ENCODE peak calls at places on chromosome 3, in five cellular contexts. N is PC-3, F is hepatocyte, H is GM12864, E is kidney. Q is an unnamed sample.

GRCh38 chr3:138833908-138834358 is 795 bp downstream of the PIK3CB start:
- DNase-seq in H (no peak), N (no peak), E (no peak), F (no peak), Q (no peak)

GRCh38 chr3:157220211-157220610 is 60.3 kb upstream of the CCNL1 start:
- DNase-seq in F (no peak), E (no peak), N (peak), H (no peak), Q (no peak)

GRCh38 chr3:64216706-64217105 is 8.6 kb downstream of the PRICKLE2 start:
- DNase-seq in F (peak), E (no peak), H (no peak), N (no peak), Q (no peak)

GRCh38 chr3:64342940-64343691 is 117.8 kb upstream of the PRICKLE2 start:
- DNase-seq in E (no peak), F (peak), N (peak), H (no peak), Q (no peak)

GRCh38 chr3:193842029-193842782 is 249.2 kb downstream of the OPA1 start:
- DNase-seq in E (no peak), H (peak), N (no peak), F (no peak), Q (no peak)

GRCh38 chr3:72375237-72376154 is 472.7 kb downstream of the SHQ1 start:
- DNase-seq in N (no peak), E (no peak), F (no peak), H (no peak), Q (no peak)

GRCh38 chr3:173552526-173552925 is 155.0 kb downstream of the NLGN1 start:
- DNase-seq in H (no peak), N (no peak), E (no peak), F (no peak), Q (no peak)

GRCh38 chr3:108345492-108346205 is 49.3 kb downstream of the HHLA2 start:
- DNase-seq in H (no peak), N (peak), E (no peak), F (no peak), Q (no peak)

GRCh38 chr3:177633671-177634207 is 436.5 kb upstream of the TBL1XR1 start:
- DNase-seq in F (no peak), H (no peak), N (peak), E (no peak), Q (no peak)

GRCh38 chr3:39065197-39065596 is 13.4 kb downstream of the WDR48 start:
- DNase-seq in F (peak), N (peak), E (no peak), H (no peak), Q (no peak)

GRCh38 chr3:58492385-58492970 is 582 bp downstream of the KCTD6 start:
- DNase-seq in H (no peak), F (no peak), N (peak), E (no peak), Q (no peak)

GRCh38 chr3:55491296-55491816 is 4.2 kb upstream of the WNT5A start:
- DNase-seq in N (peak), H (no peak), E (no peak), F (peak), Q (no peak)

GRCh38 chr3:107524214-107525100 is 1.7 kb downstream of the BBX start:
- DNase-seq in N (peak), F (peak), E (peak), H (no peak), Q (peak)

GRCh38 chr3:161296814-161297213 is 74.5 kb downstream of the SPTSSB start:
- DNase-seq in H (no peak), F (no peak), E (no peak), N (no peak), Q (no peak)

GRCh38 chr3:183391460-183391859 is 37.0 kb downstream of the MCF2L2 start:
- DNase-seq in E (no peak), F (no peak), N (no peak), H (no peak), Q (no peak)

GRCh38 chr3:139689122-139689521 is 11.3 kb upstream of the NMNAT3 start:
- DNase-seq in N (no peak), E (no peak), F (no peak), H (no peak), Q (no peak)

DNA sequence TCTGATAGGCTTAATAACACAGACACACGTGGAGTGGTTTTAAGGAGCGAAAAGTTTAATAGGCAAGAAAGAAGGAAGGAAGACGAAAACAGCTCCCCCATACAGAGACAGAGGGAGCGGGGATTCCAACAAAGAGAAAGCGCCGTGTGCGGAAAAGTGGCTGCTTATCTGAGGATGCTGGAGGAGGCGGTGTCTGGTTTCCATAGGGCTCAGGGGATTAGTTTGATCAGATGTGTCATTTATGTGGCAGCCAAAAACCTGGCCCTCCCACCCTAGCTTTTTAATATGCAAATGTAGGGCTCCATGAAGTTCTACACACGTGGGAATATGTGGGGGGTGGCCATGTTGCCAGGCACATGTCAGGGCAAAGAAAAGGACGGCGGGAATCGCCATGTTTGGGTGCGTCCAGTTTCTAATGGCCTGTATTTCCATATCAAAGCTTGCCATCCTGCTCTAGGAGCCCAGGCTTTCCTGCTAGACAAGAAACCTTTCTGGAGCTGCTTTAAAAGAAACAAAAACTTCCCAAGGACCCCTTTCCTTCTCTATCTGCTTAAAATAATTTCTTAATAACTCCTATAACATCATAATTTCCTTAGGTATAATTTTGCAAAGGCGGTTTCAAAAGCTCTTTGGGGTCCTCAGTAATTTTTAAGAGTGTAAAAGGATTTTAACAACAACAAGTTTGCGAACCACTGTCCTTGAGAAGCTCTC is 749 bp upstream of the ZNF589 start:
- DNase-seq in F (no peak), H (no peak), E (no peak), N (no peak), Q (no peak)
- H3K4me3 ChIP-seq in F (no peak), H (peak), E (peak), N (peak), Q (peak)

GRCh38 chr3:78497025-78497424 is 1270.8 kb downstream of the ROBO1 start:
- DNase-seq in H (no peak), N (no peak), F (no peak), E (no peak), Q (no peak)

GRCh38 chr3:78496458-78496857 is 1271.3 kb downstream of the ROBO1 start:
- DNase-seq in E (no peak), N (no peak), H (no peak), F (no peak), Q (no peak)

GRCh38 chr3:78494831-78495230 is 1273.0 kb downstream of the ROBO1 start:
- DNase-seq in F (no peak), E (no peak), N (no peak), H (no peak), Q (no peak)

GRCh38 chr3:78495326-78495725 is 1272.5 kb downstream of the ROBO1 start:
- DNase-seq in H (no peak), N (no peak), E (no peak), F (no peak), Q (no peak)

DNA sequence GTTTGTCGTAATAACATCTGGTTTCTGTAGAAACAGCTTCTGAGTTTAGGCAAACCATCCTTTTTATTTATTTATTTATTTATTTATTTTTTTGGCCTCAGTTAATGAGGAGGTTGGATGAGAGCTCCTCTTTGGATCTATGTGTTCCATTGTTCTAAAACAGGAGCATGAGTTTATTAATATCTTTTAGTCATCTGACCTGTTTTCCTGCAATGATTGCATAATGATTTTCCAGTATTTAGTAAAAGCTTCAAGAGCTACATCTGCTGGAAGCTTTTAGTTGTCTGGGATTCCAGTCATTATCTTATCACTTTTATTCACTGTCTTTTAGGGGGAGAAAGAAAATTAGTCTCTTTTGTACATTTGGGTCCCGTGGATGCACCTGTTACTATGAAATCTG is 1270.1 kb downstream of the ROBO1 start:
- DNase-seq in E (no peak), F (no peak), H (no peak), N (peak), Q (no peak)
- TF ChIP-seq CTCF in E (no peak), F (peak), H (no peak), N (no peak), Q (no peak)

GRCh38 chr3:98894791-98895576 is 6.5 kb downstream of the DCBLD2 start:
- DNase-seq in N (no peak), E (no peak), H (no peak), F (no peak), Q (no peak)

GRCh38 chr3:98901032-98901464 is 447 bp downstream of the DCBLD2 start:
- DNase-seq in F (peak), E (peak), N (peak), H (no peak), Q (peak)

GRCh38 chr3:98900265-98901031 is 1.0 kb downstream of the DCBLD2 start:
- DNase-seq in F (no peak), E (no peak), N (no peak), H (no peak), Q (no peak)

GRCh38 chr3:98901465-98902174 is at the start of gene DCBLD2:
- DNase-seq in N (peak), F (peak), E (peak), H (peak), Q (peak)

GRCh38 chr3:98897701-98898100 is 3.8 kb downstream of the DCBLD2 start:
- DNase-seq in E (no peak), N (no peak), H (no peak), F (no peak), Q (no peak)
- H3K4me3 ChIP-seq in E (no peak), N (peak), H (no peak), F (no peak), Q (no peak)

DNA sequence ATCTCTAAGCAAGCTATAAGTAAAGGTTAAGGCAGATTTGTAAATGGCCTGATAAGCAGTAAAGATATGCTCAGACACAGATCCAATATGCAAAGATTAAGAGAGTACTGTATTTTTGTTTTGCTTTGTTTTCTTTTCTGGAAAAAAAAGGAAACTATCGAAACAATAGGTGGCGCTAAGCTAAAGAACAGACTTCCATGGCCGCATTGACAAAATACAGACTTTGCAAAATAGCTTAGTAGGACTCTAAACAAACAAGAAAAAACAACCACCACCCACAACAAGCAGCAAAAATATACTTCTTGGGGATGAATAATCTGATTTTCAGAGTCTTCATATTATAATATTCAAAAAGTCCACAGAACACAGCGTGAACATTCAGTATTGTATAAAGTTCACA is 758.4 kb upstream of the ROBO1 start:
- DNase-seq in F (no peak), H (no peak), N (peak), E (no peak), Q (no peak)
- TF ChIP-seq CTCF in F (peak), H (no peak), N (peak), E (no peak), Q (no peak)

DNA sequence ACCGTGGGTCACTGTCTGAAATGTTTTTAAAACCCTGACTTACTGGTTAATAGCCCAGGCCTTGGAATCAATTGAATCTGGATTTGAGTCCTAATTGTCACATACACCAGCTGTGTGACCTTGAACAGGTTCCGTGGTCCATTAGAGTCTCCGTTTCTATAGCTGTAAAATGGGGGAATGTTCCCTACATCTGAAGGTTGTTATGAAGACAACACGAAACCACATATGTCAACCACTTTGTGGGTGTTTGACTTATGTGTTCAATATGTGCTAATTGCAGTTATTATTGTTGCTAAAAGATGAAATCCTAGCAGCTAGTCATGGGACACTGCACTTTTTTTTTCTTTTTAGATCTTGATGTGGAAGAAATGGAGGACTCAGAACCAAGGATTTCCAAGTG is 35.3 kb downstream of the ZBTB38 start:
- DNase-seq in H (no peak), N (no peak), E (no peak), F (no peak), Q (no peak)
- H3K4me3 ChIP-seq in H (peak), N (no peak), E (peak), F (no peak), Q (peak)